ENCODE peak calls at places on chromosomes 3 and 15, in four cellular contexts. One of them, this sample, is unnamed.

GRCh38 chr15:22917556-22917955 is 62.6 kb downstream of the CYFIP1 start:
- DNase-seq in K562: no peak
- DNase-seq in HepG2: no peak
- DNase-seq in GM12878: no peak
- DNase-seq in this sample: no peak

GRCh38 chr3:79651536-79652065 is 116.2 kb downstream of the ROBO1 start:
- DNase-seq in GM12878: no peak
- DNase-seq in K562: no peak
- DNase-seq in HepG2: no peak
- DNase-seq in this sample: peak; percentile 45

GRCh38 chr3:4684976-4685375 is 191.8 kb downstream of the ITPR1 start:
- DNase-seq in HepG2: no peak
- DNase-seq in K562: no peak
- DNase-seq in GM12878: no peak
- DNase-seq in this sample: no peak

GRCh38 chr3:37715358-37715757 is 146.3 kb upstream of the CTDSPL start:
- DNase-seq in K562: no peak
- DNase-seq in GM12878: no peak
- DNase-seq in HepG2: no peak
- DNase-seq in this sample: no peak

GRCh38 chr15:31067890-31068603 is 33.5 kb downstream of the TRPM1 start:
- DNase-seq in HepG2: no peak
- DNase-seq in GM12878: no peak
- DNase-seq in K562: no peak
- DNase-seq in this sample: no peak

GRCh38 chr3:50158747-50159146 is 3.6 kb downstream of the SEMA3F start:
- DNase-seq in K562: no peak
- DNase-seq in GM12878: no peak
- DNase-seq in HepG2: no peak
- DNase-seq in this sample: no peak

GRCh38 chr15:73716417-73716816 is 32.2 kb downstream of the CD276 start:
- DNase-seq in K562: no peak
- DNase-seq in GM12878: no peak
- DNase-seq in HepG2: no peak
- DNase-seq in this sample: no peak

GRCh38 chr15:81133782-81134461 is at the start of gene CFAP161:
- DNase-seq in GM12878: no peak
- DNase-seq in HepG2: peak; percentile 29
- DNase-seq in K562: peak; percentile 33
- DNase-seq in this sample: peak; percentile 81

GRCh38 chr3:147412491-147412916 is 3.3 kb downstream of the ZIC1 start:
- DNase-seq in GM12878: no peak
- DNase-seq in K562: no peak
- DNase-seq in HepG2: no peak
- DNase-seq in this sample: no peak

GRCh38 chr3:52321481-52321880 is 5.4 kb downstream of the DNAH1 start:
- DNase-seq in HepG2: no peak
- DNase-seq in GM12878: no peak
- DNase-seq in K562: no peak
- DNase-seq in this sample: no peak

GRCh38 chr3:42148982-42149432 is 57.9 kb downstream of the TRAK1 start:
- DNase-seq in GM12878: no peak
- DNase-seq in HepG2: no peak
- DNase-seq in K562: peak; percentile 82
- DNase-seq in this sample: peak; percentile 41

GRCh38 chr15:38696790-38697495 is 132.3 kb upstream of the RASGRP1 start:
- DNase-seq in K562: no peak
- DNase-seq in GM12878: no peak
- DNase-seq in HepG2: no peak
- DNase-seq in this sample: no peak

GRCh38 chr15:57861805-57862586 is 155.5 kb downstream of the POLR2M start:
- DNase-seq in GM12878: no peak
- DNase-seq in K562: peak; percentile 25
- DNase-seq in HepG2: no peak
- DNase-seq in this sample: no peak

GRCh38 chr3:155065537-155065936 is 14.6 kb upstream of the MME start:
- DNase-seq in K562: no peak
- DNase-seq in GM12878: no peak
- DNase-seq in HepG2: no peak
- DNase-seq in this sample: no peak

GRCh38 chr3:71955549-71956373 is 170.8 kb upstream of the PROK2 start:
- DNase-seq in K562: peak; percentile 21
- DNase-seq in HepG2: peak; percentile 34
- DNase-seq in GM12878: peak; percentile 61
- DNase-seq in this sample: peak; percentile 66

DNA sequence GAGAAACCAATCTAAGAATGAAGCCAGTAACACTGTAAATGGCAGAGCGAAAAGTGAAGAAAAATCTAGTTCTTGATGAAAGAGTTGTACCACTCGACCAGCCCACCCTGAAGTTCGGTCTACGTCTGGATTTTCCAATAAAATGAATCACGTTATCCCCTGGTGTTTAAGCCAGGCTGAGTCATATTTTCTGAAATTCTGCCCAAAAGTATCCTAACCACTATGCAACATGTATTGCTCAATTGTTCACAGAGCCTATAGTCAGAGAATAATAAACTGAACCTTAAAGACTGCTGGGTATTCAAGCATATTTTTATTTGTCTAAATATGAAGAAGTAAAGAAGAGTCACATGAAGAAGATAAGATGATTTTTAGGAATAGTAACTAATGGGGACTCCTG is 245.7 kb downstream of the FGF12 start:
- DNase-seq in GM12878: no peak
- DNase-seq in HepG2: no peak
- DNase-seq in K562: no peak
- DNase-seq in this sample: no peak
- TF ChIP-seq SP1 in GM12878: no peak
- TF ChIP-seq SP1 in HepG2: no peak
- TF ChIP-seq SP1 in K562: no peak
- TF ChIP-seq SP1 in this sample: no peak

DNA sequence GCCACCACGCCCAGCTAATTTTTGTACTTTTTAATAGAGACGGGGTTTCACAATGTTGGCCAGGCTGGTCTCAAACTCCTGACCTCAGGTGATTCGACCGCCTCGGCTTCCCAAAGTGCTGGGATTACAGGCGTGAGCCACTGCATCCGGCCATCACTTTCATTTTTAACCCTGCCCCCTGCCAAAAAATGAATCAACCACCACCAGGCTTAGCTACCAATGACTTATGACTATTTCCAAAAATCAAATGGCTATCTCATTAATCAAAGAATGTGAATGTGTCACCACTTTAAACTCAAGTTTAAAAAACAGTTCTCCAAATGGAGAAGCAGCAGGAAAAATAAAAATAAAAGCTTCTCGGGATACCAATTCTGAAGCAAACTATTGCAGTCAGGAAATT is 20.2 kb downstream of the CEP152 start:
- DNase-seq in K562: no peak
- DNase-seq in GM12878: no peak
- DNase-seq in HepG2: no peak
- DNase-seq in this sample: no peak
- TF ChIP-seq FOXM1 in K562: no peak
- TF ChIP-seq FOXM1 in GM12878: no peak
- TF ChIP-seq FOXM1 in HepG2: no peak
- TF ChIP-seq FOXM1 in this sample: no peak

DNA sequence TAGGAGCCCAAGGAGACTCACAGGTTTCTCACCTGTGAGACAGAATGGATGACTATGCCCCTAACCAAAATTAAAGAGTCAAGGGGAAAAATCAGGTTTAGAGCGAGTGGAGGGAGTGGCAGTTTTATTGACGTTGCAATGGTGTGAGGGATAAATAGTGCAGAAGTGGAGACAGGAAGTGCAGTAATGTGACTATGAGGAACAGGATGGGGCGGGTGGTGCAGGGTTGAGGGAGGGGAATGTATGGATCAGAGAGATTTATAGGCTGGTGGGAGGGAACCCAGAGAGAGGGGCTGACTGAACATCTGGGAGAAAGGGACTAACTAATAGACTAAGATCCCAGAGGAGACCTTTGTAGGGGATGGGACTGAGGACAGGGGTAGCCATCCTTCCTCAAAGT is 26.5 kb downstream of the EIF2AK4 start:
- DNase-seq in GM12878: no peak
- DNase-seq in K562: no peak
- DNase-seq in HepG2: no peak
- DNase-seq in this sample: no peak
- TF ChIP-seq FOXK2 in GM12878: no peak
- TF ChIP-seq FOXK2 in K562: no peak
- TF ChIP-seq FOXK2 in HepG2: no peak
- TF ChIP-seq FOXK2 in this sample: no peak

GRCh38 chr15:83243634-83244033 is 36.0 kb upstream of the HDGFL3 start:
- DNase-seq in HepG2: no peak
- DNase-seq in GM12878: no peak
- DNase-seq in K562: no peak
- DNase-seq in this sample: no peak
- TF ChIP-seq SP1 in HepG2: no peak
- TF ChIP-seq SP1 in GM12878: no peak
- TF ChIP-seq SP1 in K562: no peak
- TF ChIP-seq SP1 in this sample: no peak

DNA sequence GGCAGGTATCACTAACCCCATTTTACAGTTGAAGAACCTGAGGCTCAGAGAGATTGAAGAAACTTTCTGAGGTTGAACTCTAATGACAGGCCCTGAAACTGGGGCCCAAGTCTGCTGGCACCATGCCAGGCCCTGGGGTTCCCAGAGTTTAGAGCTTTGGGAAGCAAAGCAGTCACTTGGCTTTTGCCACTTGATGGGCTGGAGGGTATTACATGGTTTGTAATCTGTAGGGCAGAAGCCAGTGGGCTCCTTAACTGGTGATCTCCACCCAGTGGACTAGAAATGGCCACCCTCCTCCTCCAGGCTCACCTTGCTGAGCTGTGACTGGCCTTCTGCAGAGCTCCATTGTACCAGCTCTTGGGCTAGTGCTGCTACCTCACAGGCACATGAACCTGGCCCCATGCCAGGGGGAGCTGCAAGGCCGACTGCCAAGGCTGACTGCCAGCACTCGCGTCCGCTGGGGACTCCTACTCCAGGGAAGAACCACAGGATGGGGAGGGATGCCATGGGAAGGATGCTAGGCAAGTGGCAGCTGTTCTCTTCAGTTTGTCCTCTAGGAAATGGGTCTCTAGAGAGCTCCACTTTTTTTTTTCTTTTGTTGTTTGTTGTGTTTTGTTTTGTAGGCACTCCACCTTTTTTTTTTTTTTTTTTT is 104.8 kb downstream of the ETFA start:
- DNase-seq in HepG2: no peak
- DNase-seq in GM12878: no peak
- DNase-seq in K562: no peak
- DNase-seq in this sample: no peak
- TF ChIP-seq FOXM1 in HepG2: no peak
- TF ChIP-seq FOXM1 in GM12878: no peak
- TF ChIP-seq FOXM1 in K562: no peak
- TF ChIP-seq FOXM1 in this sample: no peak

DNA sequence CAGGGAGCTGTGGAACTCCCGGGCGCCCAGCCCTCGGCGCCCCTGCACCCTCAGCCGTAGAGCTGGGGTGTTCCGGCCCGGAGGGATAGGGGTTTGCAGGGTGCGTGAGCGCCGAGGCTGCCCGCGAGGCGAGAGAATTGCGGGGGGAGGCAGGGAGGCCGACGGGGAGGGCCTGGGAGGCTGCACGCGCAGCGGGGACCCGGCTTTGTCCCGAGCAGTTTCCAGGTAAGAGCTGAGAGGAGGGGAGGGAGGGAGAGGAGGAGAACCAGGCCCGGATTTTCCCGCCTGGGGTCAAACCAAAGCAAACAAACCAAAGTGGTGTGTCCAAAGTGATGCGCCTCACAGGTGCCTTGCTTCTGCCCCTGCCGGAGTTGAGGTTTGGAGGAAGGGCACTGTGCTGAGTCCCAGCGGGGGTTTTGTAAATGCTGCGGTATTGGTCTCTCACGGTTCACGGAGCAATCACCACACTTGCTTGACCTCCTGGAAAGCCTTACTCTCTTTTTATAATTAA is 146.4 kb downstream of the TJP1 start:
- DNase-seq in GM12878: no peak
- DNase-seq in HepG2: no peak
- DNase-seq in K562: no peak
- DNase-seq in this sample: no peak
- TF ChIP-seq FOXK2 in GM12878: no peak
- TF ChIP-seq FOXK2 in HepG2: no peak
- TF ChIP-seq FOXK2 in K562: no peak
- TF ChIP-seq FOXK2 in this sample: no peak

DNA sequence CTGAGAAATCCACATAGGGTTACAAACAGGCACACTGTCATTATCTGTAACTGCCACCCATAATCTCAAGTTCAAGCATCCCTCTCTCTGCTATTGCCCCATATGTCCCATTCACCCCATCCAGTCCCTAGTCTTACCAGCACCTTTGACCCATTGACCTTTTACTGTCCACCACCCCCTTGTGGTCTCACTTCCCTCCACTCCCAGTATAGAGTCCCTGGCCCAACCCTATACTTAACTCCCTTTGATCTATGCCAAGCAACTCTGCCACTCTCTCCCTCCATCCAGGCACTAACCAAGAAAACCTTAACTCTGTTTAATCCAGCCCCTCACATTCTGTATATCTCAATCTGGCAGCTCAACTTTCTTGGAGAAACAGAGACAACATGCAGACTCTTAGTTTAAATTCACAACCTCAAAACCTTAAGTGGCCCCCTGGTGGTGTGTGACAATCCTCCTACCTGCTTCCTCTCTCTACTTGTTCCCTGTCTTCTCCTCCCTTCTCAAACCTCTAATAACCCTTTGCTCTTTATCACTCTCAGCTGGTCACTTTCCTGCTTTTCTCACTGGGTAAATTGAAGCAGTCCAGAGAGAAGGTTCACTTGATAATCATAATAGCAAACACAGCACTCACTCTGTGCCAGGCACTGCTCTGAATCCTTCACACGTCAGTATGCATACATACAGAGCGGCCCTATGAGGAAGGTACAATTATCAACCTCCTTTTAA is 162.7 kb downstream of the STT3B start:
- DNase-seq in GM12878: no peak
- DNase-seq in K562: no peak
- DNase-seq in HepG2: no peak
- DNase-seq in this sample: no peak
- TF ChIP-seq SP1 in GM12878: no peak
- TF ChIP-seq SP1 in K562: no peak
- TF ChIP-seq SP1 in HepG2: no peak
- TF ChIP-seq SP1 in this sample: no peak

GRCh38 chr3:183680061-183680460 is 17.5 kb upstream of the YEATS2 start:
- DNase-seq in K562: no peak
- DNase-seq in HepG2: no peak
- DNase-seq in GM12878: no peak
- DNase-seq in this sample: no peak
- TF ChIP-seq FOXM1 in K562: no peak
- TF ChIP-seq FOXM1 in HepG2: no peak
- TF ChIP-seq FOXM1 in GM12878: no peak
- TF ChIP-seq FOXM1 in this sample: no peak

This sample was measured in HEK293T.